ENCODE peak calls at places on chromosome 11, in eight cellular contexts. One of them, this sample, is unnamed. For H3K36me3, H3K4me1 and H3K9me3, the result is how much of the 10 kb centered on the place peaks cover.

GRCh38 chr11:71244116-71244815 is 8.1 kb downstream of the SHANK2 start:
- DNase-seq in heart left ventricle: no peak
- DNase-seq in tibial nerve: no peak
- DNase-seq in PC-3: no peak
- DNase-seq in Karpas-422: no peak
- DNase-seq in kidney: no peak
- DNase-seq in effector memory CD4-positive, alpha-beta T cell: no peak
- DNase-seq in cardiac muscle cell: peak
- DNase-seq in this sample: no peak

GRCh38 chr11:59865031-59865430 is 1.3 kb downstream of the TCN1 start:
- DNase-seq in cardiac muscle cell: peak
- DNase-seq in tibial nerve: no peak
- DNase-seq in PC-3: peak
- DNase-seq in Karpas-422: no peak
- DNase-seq in effector memory CD4-positive, alpha-beta T cell: no peak
- DNase-seq in heart left ventricle: no peak
- DNase-seq in kidney: no peak
- DNase-seq in this sample: no peak

GRCh38 chr11:67271548-67272284 is 5.4 kb downstream of the GRK2 start:
- DNase-seq in tibial nerve: no peak
- DNase-seq in PC-3: no peak
- DNase-seq in kidney: peak
- DNase-seq in effector memory CD4-positive, alpha-beta T cell: peak
- DNase-seq in cardiac muscle cell: no peak
- DNase-seq in Karpas-422: peak
- DNase-seq in heart left ventricle: peak
- DNase-seq in this sample: peak

GRCh38 chr11:34891611-34892010 is 24.6 kb downstream of the APIP start:
- DNase-seq in effector memory CD4-positive, alpha-beta T cell: no peak
- DNase-seq in PC-3: no peak
- DNase-seq in kidney: no peak
- DNase-seq in cardiac muscle cell: no peak
- DNase-seq in Karpas-422: no peak
- DNase-seq in heart left ventricle: no peak
- DNase-seq in tibial nerve: no peak
- DNase-seq in this sample: no peak

GRCh38 chr11:71451596-71452353 is 1.2 kb upstream of the NADSYN1 start:
- DNase-seq in cardiac muscle cell: no peak
- DNase-seq in Karpas-422: no peak
- DNase-seq in heart left ventricle: no peak
- DNase-seq in PC-3: peak
- DNase-seq in kidney: peak
- DNase-seq in tibial nerve: no peak
- DNase-seq in effector memory CD4-positive, alpha-beta T cell: no peak
- DNase-seq in this sample: peak

GRCh38 chr11:63599211-63600122 is 14.8 kb downstream of the PLAAT3 start:
- DNase-seq in cardiac muscle cell: peak
- DNase-seq in kidney: no peak
- DNase-seq in Karpas-422: no peak
- DNase-seq in tibial nerve: no peak
- DNase-seq in effector memory CD4-positive, alpha-beta T cell: no peak
- DNase-seq in heart left ventricle: no peak
- DNase-seq in PC-3: peak
- DNase-seq in this sample: no peak

GRCh38 chr11:7672960-7673723 is at the start of gene CYB5R2:
- DNase-seq in Karpas-422: no peak
- DNase-seq in cardiac muscle cell: peak
- DNase-seq in tibial nerve: peak
- DNase-seq in kidney: peak
- DNase-seq in effector memory CD4-positive, alpha-beta T cell: no peak
- DNase-seq in heart left ventricle: peak
- DNase-seq in PC-3: no peak
- DNase-seq in this sample: no peak

GRCh38 chr11:27391336-27392015 is 28.5 kb upstream of the CCDC34 start:
- DNase-seq in heart left ventricle: no peak
- DNase-seq in effector memory CD4-positive, alpha-beta T cell: no peak
- DNase-seq in tibial nerve: no peak
- DNase-seq in Karpas-422: no peak
- DNase-seq in PC-3: peak
- DNase-seq in cardiac muscle cell: no peak
- DNase-seq in kidney: no peak
- DNase-seq in this sample: no peak

GRCh38 chr11:69834811-69835800 is 15.9 kb upstream of the FGF3 start:
- DNase-seq in cardiac muscle cell: peak
- DNase-seq in PC-3: no peak
- DNase-seq in Karpas-422: no peak
- DNase-seq in kidney: no peak
- DNase-seq in heart left ventricle: no peak
- DNase-seq in effector memory CD4-positive, alpha-beta T cell: no peak
- DNase-seq in tibial nerve: no peak
- DNase-seq in this sample: no peak

GRCh38 chr11:19441752-19442553 is 201.2 kb upstream of the E2F8 start:
- DNase-seq in tibial nerve: peak
- DNase-seq in PC-3: peak
- DNase-seq in effector memory CD4-positive, alpha-beta T cell: no peak
- DNase-seq in cardiac muscle cell: peak
- DNase-seq in Karpas-422: no peak
- DNase-seq in kidney: peak
- DNase-seq in heart left ventricle: no peak
- DNase-seq in this sample: peak

GRCh38 chr11:123544631-123545375 is 109.6 kb downstream of the SCN3B start:
- DNase-seq in Karpas-422: no peak
- DNase-seq in kidney: no peak
- DNase-seq in PC-3: no peak
- DNase-seq in effector memory CD4-positive, alpha-beta T cell: no peak
- DNase-seq in cardiac muscle cell: no peak
- DNase-seq in heart left ventricle: peak
- DNase-seq in tibial nerve: no peak
- DNase-seq in this sample: no peak

GRCh38 chr11:47010192-47010591 is 73.6 kb downstream of the CSTPP1 start:
- DNase-seq in heart left ventricle: no peak
- DNase-seq in kidney: no peak
- DNase-seq in cardiac muscle cell: peak
- DNase-seq in PC-3: no peak
- DNase-seq in effector memory CD4-positive, alpha-beta T cell: no peak
- DNase-seq in Karpas-422: no peak
- DNase-seq in tibial nerve: no peak
- DNase-seq in this sample: no peak

GRCh38 chr11:63534895-63535461 is 1.6 kb upstream of the PLAAT4 start:
- DNase-seq in heart left ventricle: no peak
- DNase-seq in cardiac muscle cell: no peak
- DNase-seq in tibial nerve: no peak
- DNase-seq in kidney: no peak
- DNase-seq in effector memory CD4-positive, alpha-beta T cell: no peak
- DNase-seq in Karpas-422: no peak
- DNase-seq in PC-3: no peak
- DNase-seq in this sample: no peak

GRCh38 chr11:104105155-104105554 is 58.8 kb downstream of the PDGFD start:
- DNase-seq in Karpas-422: no peak
- DNase-seq in effector memory CD4-positive, alpha-beta T cell: no peak
- DNase-seq in heart left ventricle: no peak
- DNase-seq in kidney: no peak
- DNase-seq in cardiac muscle cell: no peak
- DNase-seq in PC-3: no peak
- DNase-seq in tibial nerve: no peak
- DNase-seq in this sample: no peak

GRCh38 chr11:111069076-111069475 is 176.4 kb upstream of the POU2AF2 start:
- DNase-seq in heart left ventricle: no peak
- DNase-seq in PC-3: peak
- DNase-seq in Karpas-422: peak
- DNase-seq in tibial nerve: no peak
- DNase-seq in cardiac muscle cell: peak
- DNase-seq in effector memory CD4-positive, alpha-beta T cell: no peak
- DNase-seq in kidney: no peak
- DNase-seq in this sample: no peak

GRCh38 chr11:2387266-2387982 is 10.3 kb downstream of the CD81 start:
- DNase-seq in kidney: peak
- DNase-seq in Karpas-422: peak
- DNase-seq in effector memory CD4-positive, alpha-beta T cell: no peak
- DNase-seq in cardiac muscle cell: no peak
- DNase-seq in heart left ventricle: no peak
- DNase-seq in PC-3: no peak
- DNase-seq in tibial nerve: no peak
- DNase-seq in this sample: no peak
- H3K36me3 ChIP-seq in kidney: under half
- H3K36me3 ChIP-seq in Karpas-422: under half
- H3K36me3 ChIP-seq in effector memory CD4-positive, alpha-beta T cell: under half
- H3K36me3 ChIP-seq in cardiac muscle cell: under half
- H3K36me3 ChIP-seq in heart left ventricle: under half
- H3K36me3 ChIP-seq in PC-3: under half
- H3K36me3 ChIP-seq in tibial nerve: under half
- H3K36me3 ChIP-seq in this sample: under half

DNA sequence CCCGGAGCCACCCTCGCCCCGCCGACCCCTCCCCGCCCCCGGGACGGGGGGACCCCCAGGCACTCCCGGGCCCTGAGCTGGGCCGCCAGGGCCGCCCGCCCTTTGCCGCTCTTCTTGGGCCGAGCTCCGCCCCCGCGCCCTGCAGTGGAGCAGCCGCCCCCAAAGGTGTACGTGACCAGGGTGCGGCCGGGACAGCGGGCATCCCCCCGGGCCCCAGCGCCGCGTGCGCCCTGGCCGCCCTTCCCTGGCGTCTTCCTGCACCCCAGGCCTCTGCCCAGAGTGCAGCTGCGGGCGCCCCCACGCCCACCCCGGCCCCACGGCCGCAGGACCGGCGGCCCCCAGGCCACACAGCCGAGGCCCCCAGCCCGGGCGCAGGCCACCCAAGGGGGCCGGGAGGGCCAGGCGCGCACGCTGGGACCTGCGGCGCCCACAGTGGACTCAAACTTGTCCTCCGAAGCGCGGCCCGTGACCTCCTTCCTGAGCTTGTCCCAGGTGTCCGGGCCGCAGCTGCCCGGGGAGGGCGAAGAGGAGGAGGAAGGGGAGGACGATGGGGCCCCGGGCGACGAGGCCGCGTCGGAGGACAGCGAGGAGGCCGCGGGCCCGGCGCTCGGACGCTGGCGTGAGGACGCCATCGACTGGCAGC is 7.4 kb downstream of the B4GALNT4 start:
- DNase-seq in effector memory CD4-positive, alpha-beta T cell: no peak
- DNase-seq in cardiac muscle cell: no peak
- DNase-seq in kidney: no peak
- DNase-seq in heart left ventricle: no peak
- DNase-seq in PC-3: no peak
- DNase-seq in Karpas-422: no peak
- DNase-seq in tibial nerve: no peak
- DNase-seq in this sample: no peak
- H3K4me1 ChIP-seq in effector memory CD4-positive, alpha-beta T cell: under half
- H3K4me1 ChIP-seq in cardiac muscle cell: under half
- H3K4me1 ChIP-seq in kidney: under half
- H3K4me1 ChIP-seq in heart left ventricle: under half
- H3K4me1 ChIP-seq in PC-3: under half
- H3K4me1 ChIP-seq in Karpas-422: under half
- H3K4me1 ChIP-seq in tibial nerve: under half
- H3K4me1 ChIP-seq in this sample: under half

GRCh38 chr11:125279680-125280079 is 115.1 kb downstream of the PKNOX2 start:
- DNase-seq in heart left ventricle: no peak
- DNase-seq in effector memory CD4-positive, alpha-beta T cell: no peak
- DNase-seq in Karpas-422: no peak
- DNase-seq in cardiac muscle cell: no peak
- DNase-seq in PC-3: no peak
- DNase-seq in kidney: no peak
- DNase-seq in tibial nerve: no peak
- DNase-seq in this sample: no peak

GRCh38 chr11:125275905-125276634 is 111.5 kb downstream of the PKNOX2 start:
- DNase-seq in kidney: no peak
- DNase-seq in tibial nerve: no peak
- DNase-seq in heart left ventricle: no peak
- DNase-seq in cardiac muscle cell: peak
- DNase-seq in Karpas-422: no peak
- DNase-seq in effector memory CD4-positive, alpha-beta T cell: no peak
- DNase-seq in PC-3: no peak
- DNase-seq in this sample: no peak

GRCh38 chr11:125274309-125274708 is 109.8 kb downstream of the PKNOX2 start:
- DNase-seq in Karpas-422: no peak
- DNase-seq in cardiac muscle cell: no peak
- DNase-seq in PC-3: no peak
- DNase-seq in kidney: no peak
- DNase-seq in heart left ventricle: no peak
- DNase-seq in tibial nerve: no peak
- DNase-seq in effector memory CD4-positive, alpha-beta T cell: no peak
- DNase-seq in this sample: no peak

GRCh38 chr11:125274774-125275173 is 110.2 kb downstream of the PKNOX2 start:
- DNase-seq in kidney: no peak
- DNase-seq in PC-3: no peak
- DNase-seq in heart left ventricle: no peak
- DNase-seq in tibial nerve: no peak
- DNase-seq in Karpas-422: no peak
- DNase-seq in effector memory CD4-positive, alpha-beta T cell: no peak
- DNase-seq in cardiac muscle cell: no peak
- DNase-seq in this sample: no peak

DNA sequence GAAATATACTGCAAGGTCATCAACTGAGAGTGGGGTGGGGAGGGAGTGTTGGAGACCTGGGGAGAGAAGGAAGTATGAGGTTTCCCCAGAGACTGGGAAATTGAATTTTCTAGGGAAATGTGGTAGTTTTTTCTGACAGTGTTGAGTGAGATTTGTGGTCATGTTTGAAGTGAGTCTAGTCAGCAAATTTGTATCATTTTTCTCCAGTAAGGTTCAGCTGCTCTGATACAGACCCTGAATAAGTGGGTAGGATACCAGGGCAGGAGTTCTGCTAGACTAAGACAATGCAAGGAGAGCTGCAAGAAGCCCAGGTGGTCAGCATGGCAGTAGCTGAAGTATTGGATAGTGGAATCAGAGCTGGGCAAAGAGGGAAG is 112.1 kb downstream of the PKNOX2 start:
- DNase-seq in heart left ventricle: no peak
- DNase-seq in Karpas-422: no peak
- DNase-seq in cardiac muscle cell: no peak
- DNase-seq in kidney: no peak
- DNase-seq in tibial nerve: no peak
- DNase-seq in effector memory CD4-positive, alpha-beta T cell: no peak
- DNase-seq in PC-3: no peak
- DNase-seq in this sample: no peak
- H3K9me3 ChIP-seq in heart left ventricle: under half
- H3K9me3 ChIP-seq in Karpas-422: under half
- H3K9me3 ChIP-seq in cardiac muscle cell: under half
- H3K9me3 ChIP-seq in kidney: under half
- H3K9me3 ChIP-seq in tibial nerve: under half
- H3K9me3 ChIP-seq in effector memory CD4-positive, alpha-beta T cell: under half
- H3K9me3 ChIP-seq in PC-3: under half
- H3K9me3 ChIP-seq in this sample: under half

DNA sequence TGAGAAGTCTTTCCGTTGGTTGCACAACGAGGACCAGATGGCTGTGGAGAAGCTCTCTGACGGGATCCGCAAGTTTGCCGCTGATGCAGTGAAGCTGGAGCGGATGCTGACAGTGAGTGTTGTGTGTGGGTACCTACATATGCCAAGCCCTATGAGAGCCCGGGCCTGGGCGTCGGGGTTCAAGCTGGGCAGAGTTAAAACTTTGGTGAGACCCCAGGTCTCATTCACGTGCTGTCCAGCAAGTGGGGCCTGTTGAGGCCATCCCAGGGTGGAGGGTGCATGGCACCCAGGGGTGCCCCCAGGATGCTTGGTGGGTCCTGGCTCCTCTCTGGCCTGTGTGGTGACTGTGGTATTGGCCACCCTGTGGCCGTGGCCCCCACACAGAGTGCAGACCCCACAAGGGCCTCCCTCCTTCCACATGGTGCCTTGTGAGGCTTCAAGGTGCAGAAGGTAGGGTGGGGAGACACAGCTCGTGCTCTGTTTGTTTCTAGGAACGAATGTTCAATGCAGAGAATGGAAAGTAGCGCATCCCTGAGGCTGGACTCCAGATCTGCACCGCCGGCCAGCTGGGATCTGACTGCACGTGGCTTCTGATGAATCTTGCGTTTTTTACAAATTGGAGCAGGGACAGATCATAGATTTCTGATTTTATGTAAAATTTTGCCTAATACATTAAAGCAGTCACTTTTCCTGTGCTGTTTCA is 12.8 kb downstream of the GATD1 start:
- DNase-seq in heart left ventricle: no peak
- DNase-seq in tibial nerve: no peak
- DNase-seq in effector memory CD4-positive, alpha-beta T cell: no peak
- DNase-seq in kidney: peak
- DNase-seq in PC-3: no peak
- DNase-seq in Karpas-422: no peak
- DNase-seq in cardiac muscle cell: no peak
- DNase-seq in this sample: no peak
- H3K36me3 ChIP-seq in heart left ventricle: under half
- H3K36me3 ChIP-seq in tibial nerve: half or more
- H3K36me3 ChIP-seq in effector memory CD4-positive, alpha-beta T cell: under half
- H3K36me3 ChIP-seq in kidney: under half
- H3K36me3 ChIP-seq in PC-3: under half
- H3K36me3 ChIP-seq in Karpas-422: under half
- H3K36me3 ChIP-seq in cardiac muscle cell: under half
- H3K36me3 ChIP-seq in this sample: half or more